ENCODE peak calls at places on chromosome 4, in ten cellular contexts. A, O, N, S, D, Y, L, C, T and E are unnamed samples.

GRCh38 chr4:156193116-156193515 is 239.4 kb upstream of the CTSO start:
- DNase-seq in A (no peak), O (peak), N (no peak), S (no peak), D (no peak), Y (no peak), L (no peak), C (peak), T (no peak), E (no peak)

GRCh38 chr4:94274912-94275311 is 67.2 kb downstream of the SMARCAD1 start:
- DNase-seq in A (no peak), O (peak), N (no peak), S (no peak), D (no peak), Y (no peak), L (peak), C (peak), T (no peak), E (no peak)

GRCh38 chr4:166816901-166817300 is 417.4 kb downstream of the SPOCK3 start:
- DNase-seq in A (no peak), O (no peak), N (no peak), S (no peak), D (no peak), Y (no peak), L (no peak), C (peak), T (no peak), E (no peak)

GRCh38 chr4:154714339-154715040 is 29.3 kb upstream of the LRAT start:
- DNase-seq in A (no peak), O (no peak), N (no peak), S (no peak), D (no peak), Y (no peak), L (no peak), C (peak), T (no peak), E (no peak)

GRCh38 chr4:139232751-139233150 is 47.3 kb downstream of the MGARP start:
- DNase-seq in A (no peak), O (no peak), N (no peak), S (no peak), D (no peak), Y (no peak), L (no peak), C (no peak), T (no peak), E (no peak)

GRCh38 chr4:148053298-148054003 is 321.6 kb downstream of the ARHGAP10 start:
- DNase-seq in A (no peak), O (no peak), N (no peak), S (no peak), D (no peak), Y (no peak), L (no peak), C (no peak), T (no peak), E (no peak)

GRCh38 chr4:7434141-7434765 is 477 bp downstream of the PSAPL1 start:
- DNase-seq in A (no peak), O (no peak), N (no peak), S (no peak), D (no peak), Y (no peak), L (no peak), C (no peak), T (no peak), E (no peak)

GRCh38 chr4:94038195-94038594 is 169.5 kb upstream of the SMARCAD1 start:
- DNase-seq in A (no peak), O (no peak), N (no peak), S (no peak), D (no peak), Y (no peak), L (no peak), C (no peak), T (no peak), E (no peak)

GRCh38 chr4:182265881-182266280 is 22.7 kb downstream of the TENM3 start:
- DNase-seq in A (no peak), O (no peak), N (no peak), S (no peak), D (no peak), Y (no peak), L (no peak), C (no peak), T (no peak), E (no peak)

GRCh38 chr4:75800972-75801371 is 76.6 kb downstream of the USO1 start:
- DNase-seq in A (no peak), O (peak), N (no peak), S (no peak), D (no peak), Y (no peak), L (no peak), C (peak), T (no peak), E (peak)

GRCh38 chr4:187996502-187997177 is 1.1 kb downstream of the ZFP42 start:
- DNase-seq in A (peak), O (no peak), N (no peak), S (no peak), D (peak), Y (no peak), L (no peak), C (no peak), T (no peak), E (no peak)

GRCh38 chr4:68361146-68361589 is 11.3 kb upstream of the YTHDC1 start:
- DNase-seq in A (peak), O (peak), N (no peak), S (no peak), D (no peak), Y (no peak), L (peak), C (peak), T (no peak), E (no peak)